ENCODE peak calls at places on chromosomes 6 and 20, in seven cellular contexts. J is neural progenitor cell, E is GM20000, X is heart right ventricle, Y is NCI-H1436 treated with DMSO at 0.1 percent for 48 hours, D is IMR-90, R is AG10803. N is an unnamed sample.

GRCh38 chr20:18011482-18011881 is 42.7 kb downstream of the MGME1 start:
- DNase-seq in R (no peak), Y (no peak), D (no peak), E (no peak), X (no peak), J (no peak), N (no peak)

GRCh38 chr20:37856932-37857660 is 45.8 kb upstream of the VSTM2L start:
- DNase-seq in J (no peak), D (peak; percentile 89), X (no peak), R (peak; percentile 71), Y (no peak), E (no peak), N (no peak)

GRCh38 chr20:51420111-51420510 is 122.4 kb downstream of the NFATC2 start:
- DNase-seq in Y (no peak), R (peak; percentile 21), J (no peak), D (peak; percentile 62), X (no peak), E (no peak), N (no peak)

GRCh38 chr20:51195419-51195901 is 172.6 kb upstream of the KCNG1 start:
- DNase-seq in X (no peak), R (peak; percentile 17), D (peak; percentile 56), Y (no peak), E (no peak), J (no peak), N (no peak)

GRCh38 chr6:136362421-136363090 is 72.9 kb upstream of the BCLAF1 start:
- DNase-seq in J (no peak), R (no peak), Y (no peak), E (no peak), X (no peak), D (no peak), N (no peak)

GRCh38 chr6:79631800-79632172 is 657 bp downstream of the SH3BGRL2 start:
- DNase-seq in X (no peak), R (no peak), E (no peak), D (no peak), J (no peak), Y (no peak), N (no peak)

GRCh38 chr6:145756170-145756662 is 20.9 kb upstream of the EPM2A start:
- DNase-seq in J (no peak), R (peak; percentile 97), Y (no peak), D (peak; percentile 89), E (no peak), X (no peak), N (no peak)

GRCh38 chr20:38863024-38863851 is 57.7 kb downstream of the PPP1R16B start:
- DNase-seq in E (peak; percentile 69), Y (no peak), X (no peak), D (no peak), J (no peak), R (no peak), N (no peak)

GRCh38 chr6:159490298-159490937 is 202.6 kb downstream of the SOD2 start:
- DNase-seq in Y (no peak), E (no peak), X (no peak), R (peak; percentile 5), J (no peak), D (no peak), N (no peak)

GRCh38 chr20:51131806-51132205 is 108.9 kb upstream of the KCNG1 start:
- DNase-seq in R (no peak), Y (no peak), J (no peak), D (no peak), E (no peak), X (no peak), N (no peak)

GRCh38 chr20:53943522-53944291 is 126.7 kb downstream of the BCAS1 start:
- DNase-seq in E (peak; percentile 37), J (no peak), D (peak; percentile 39), Y (no peak), R (peak; percentile 50), X (no peak), N (no peak)

GRCh38 chr6:125169058-125169457 is 15.5 kb downstream of the TPD52L1 start:
- DNase-seq in E (no peak), D (peak; percentile 50), Y (no peak), X (no peak), R (peak; percentile 69), J (no peak), N (no peak)

GRCh38 chr6:119034827-119035458 is 43.5 kb downstream of the FAM184A start:
- DNase-seq in Y (no peak), D (no peak), J (no peak), X (no peak), R (no peak), E (no peak), N (no peak)

GRCh38 chr6:134511984-134512383 is 194.1 kb upstream of the SGK1 start:
- DNase-seq in J (no peak), R (no peak), Y (no peak), D (no peak), X (no peak), E (no peak), N (no peak)

GRCh38 chr6:63677282-63677681 is 41.7 kb downstream of the PHF3 start:
- DNase-seq in E (no peak), X (no peak), Y (no peak), R (peak; percentile 3), D (no peak), J (no peak), N (no peak)

GRCh38 chr6:13013681-13014550 is 297.3 kb downstream of the PHACTR1 start:
- DNase-seq in J (peak; percentile 64), D (no peak), Y (no peak), E (peak; percentile 39), X (peak; percentile 29), R (no peak), N (no peak)

GRCh38 chr20:22958390-22958789 is 76.7 kb upstream of the SSTR4 start:
- DNase-seq in X (no peak), R (no peak), E (no peak), D (no peak), Y (no peak), J (no peak), N (no peak)

GRCh38 chr20:40683221-40683893 is 5.7 kb downstream of the MAFB start:
- DNase-seq in D (no peak), E (no peak), X (peak; percentile 45), Y (no peak), R (peak; percentile 47), J (peak; percentile 67), N (no peak)

GRCh38 chr6:126127662-126128061 is 141.3 kb downstream of the TRMT11 start:
- DNase-seq in J (peak; percentile 54), R (no peak), E (no peak), Y (no peak), D (no peak), X (no peak), N (peak; percentile 8)